ENCODE peak calls at places on chromosomes 7 and 10, in nine cellular contexts. W is Peyer's patch, E is testis, M is transverse colon, T is upper lobe of left lung, U is right lobe of liver, H is lower leg skin, C is H1, O is A549. S is an unnamed sample.

GRCh38 chr10:131901181-131901829 is 497 bp downstream of the PPP2R2D start:
- DNase-seq in W (peak; percentile 63), E (peak; percentile 62), M (peak; percentile 70), T (peak; percentile 93), U (peak; percentile 72), H (peak; percentile 90), C (no peak), O (peak; percentile 28), S (peak; percentile 71)

GRCh38 chr7:91541641-91542040 is 277.4 kb downstream of the FZD1 start:
- DNase-seq in W (no peak), E (no peak), M (no peak), T (no peak), U (no peak), H (no peak), C (no peak), O (no peak), S (no peak)

GRCh38 chr7:149566103-149566502 is 68.5 kb upstream of the ZNF746 start:
- DNase-seq in W (no peak), E (no peak), M (no peak), T (no peak), U (no peak), H (no peak), C (no peak), O (no peak), S (no peak)

GRCh38 chr7:83413425-83413824 is 235.5 kb downstream of the SEMA3E start:
- DNase-seq in W (no peak), E (no peak), M (no peak), T (no peak), U (no peak), H (no peak), C (no peak), O (no peak), S (no peak)

GRCh38 chr7:94648731-94649130 is 7.2 kb downstream of the SGCE start:
- DNase-seq in W (no peak), E (no peak), M (no peak), T (no peak), U (no peak), H (no peak), C (no peak), O (no peak), S (no peak)

GRCh38 chr7:145411066-145411465 is 575.2 kb upstream of the TPK1 start:
- DNase-seq in W (no peak), E (no peak), M (no peak), T (no peak), U (no peak), H (no peak), C (no peak), O (no peak), S (no peak)

GRCh38 chr7:17195576-17195975 is 102.9 kb upstream of the AHR start:
- DNase-seq in W (no peak), E (no peak), M (no peak), T (no peak), U (no peak), H (no peak), C (no peak), O (no peak), S (no peak)

GRCh38 chr7:32204361-32205018 is 134.3 kb upstream of the PDE1C start:
- DNase-seq in W (no peak), E (peak; percentile 80), M (peak; percentile 54), T (no peak), U (peak; percentile 28), H (no peak), C (peak; percentile 19), O (peak; percentile 79), S (peak; percentile 75)

GRCh38 chr10:71605263-71605962 is 114.2 kb downstream of the C10orf105 start:
- DNase-seq in W (no peak), E (no peak), M (no peak), T (no peak), U (no peak), H (no peak), C (no peak), O (no peak), S (no peak)

GRCh38 chr10:92699518-92700272 is 9.9 kb downstream of the HHEX start:
- DNase-seq in W (peak; percentile 65), E (peak; percentile 36), M (peak; percentile 30), T (peak; percentile 76), U (peak; percentile 64), H (peak; percentile 88), C (no peak), O (peak; percentile 41), S (no peak)

GRCh38 chr7:38189256-38189938 is 11.4 kb downstream of the STARD3NL start:
- DNase-seq in W (no peak), E (no peak), M (no peak), T (no peak), U (no peak), H (no peak), C (no peak), O (no peak), S (no peak)

GRCh38 chr7:158988302-158988862 is 132.0 kb downstream of the DYNC2I1 start:
- DNase-seq in W (no peak), E (no peak), M (no peak), T (no peak), U (no peak), H (no peak), C (no peak), O (no peak), S (no peak)

GRCh38 chr7:134802762-134803161 is 23.3 kb downstream of the CALD1 start:
- DNase-seq in W (no peak), E (no peak), M (no peak), T (no peak), U (no peak), H (no peak), C (no peak), O (no peak), S (no peak)

GRCh38 chr7:151869968-151870918 is 6.7 kb downstream of the PRKAG2 start:
- DNase-seq in W (no peak), E (no peak), M (no peak), T (no peak), U (peak; percentile 64), H (no peak), C (no peak), O (no peak), S (no peak)

GRCh38 chr10:3622427-3622826 is 162.6 kb downstream of the KLF6 start:
- DNase-seq in W (no peak), E (no peak), M (no peak), T (no peak), U (no peak), H (no peak), C (no peak), O (no peak), S (no peak)

GRCh38 chr7:22255834-22256233 is 101.1 kb downstream of the RAPGEF5 start:
- DNase-seq in W (no peak), E (no peak), M (no peak), T (no peak), U (no peak), H (no peak), C (no peak), O (no peak), S (no peak)

GRCh38 chr7:44064791-44065430 is 456 bp downstream of the PGAM2 start:
- DNase-seq in W (no peak), E (no peak), M (peak; percentile 13), T (peak; percentile 79), U (no peak), H (peak; percentile 80), C (no peak), O (no peak), S (peak; percentile 68)
- H3K4me3 ChIP-seq in W (no peak overlapping the region), E (no peak overlapping the region), M (no peak overlapping the region), T (no peak overlapping the region), U (no peak overlapping the region), H (no peak overlapping the region), C (no peak overlapping the region), O (no peak overlapping the region), S (no peak overlapping the region)

DNA sequence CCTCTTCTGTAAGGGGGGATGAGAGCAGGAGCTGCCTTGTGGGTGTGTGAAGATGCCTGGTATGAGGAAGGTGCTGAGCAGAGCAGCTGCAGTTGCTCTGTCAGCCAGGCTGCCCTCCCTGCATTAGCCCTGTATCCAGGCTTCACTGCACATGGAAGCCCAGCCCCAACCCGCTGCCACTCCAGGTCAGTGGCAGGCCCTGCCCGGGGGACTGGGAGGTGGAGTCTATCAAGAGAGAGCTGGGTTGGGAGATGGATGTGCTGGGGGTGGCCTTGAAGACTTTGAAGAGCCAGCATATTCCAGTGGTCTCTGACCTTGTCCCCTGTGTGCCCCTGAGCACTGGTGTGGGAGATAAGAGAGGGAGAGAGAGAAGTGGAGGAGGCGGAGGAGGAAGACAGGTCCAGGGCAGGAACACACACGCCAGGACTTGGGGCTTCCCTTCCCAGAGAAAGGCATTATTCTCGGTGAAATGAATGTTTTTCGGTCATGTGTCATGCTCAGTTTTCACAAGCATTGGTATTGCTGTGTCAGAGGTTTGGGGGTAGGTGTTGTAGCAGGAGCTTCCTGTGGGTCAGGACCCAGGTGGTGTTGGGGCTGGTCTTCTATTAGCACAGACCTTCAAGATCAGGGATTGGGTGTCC is 2.6 kb downstream of the PPIF start:
- DNase-seq in W (no peak), E (peak; percentile 87), M (no peak), T (no peak), U (no peak), H (peak; percentile 74), C (no peak), O (no peak), S (no peak)
- TF ChIP-seq POLR2A in W (no peak), E (no peak), M (no peak), T (no peak), U (no peak), H (no peak), C (no peak), O (no peak), S (no peak)

DNA sequence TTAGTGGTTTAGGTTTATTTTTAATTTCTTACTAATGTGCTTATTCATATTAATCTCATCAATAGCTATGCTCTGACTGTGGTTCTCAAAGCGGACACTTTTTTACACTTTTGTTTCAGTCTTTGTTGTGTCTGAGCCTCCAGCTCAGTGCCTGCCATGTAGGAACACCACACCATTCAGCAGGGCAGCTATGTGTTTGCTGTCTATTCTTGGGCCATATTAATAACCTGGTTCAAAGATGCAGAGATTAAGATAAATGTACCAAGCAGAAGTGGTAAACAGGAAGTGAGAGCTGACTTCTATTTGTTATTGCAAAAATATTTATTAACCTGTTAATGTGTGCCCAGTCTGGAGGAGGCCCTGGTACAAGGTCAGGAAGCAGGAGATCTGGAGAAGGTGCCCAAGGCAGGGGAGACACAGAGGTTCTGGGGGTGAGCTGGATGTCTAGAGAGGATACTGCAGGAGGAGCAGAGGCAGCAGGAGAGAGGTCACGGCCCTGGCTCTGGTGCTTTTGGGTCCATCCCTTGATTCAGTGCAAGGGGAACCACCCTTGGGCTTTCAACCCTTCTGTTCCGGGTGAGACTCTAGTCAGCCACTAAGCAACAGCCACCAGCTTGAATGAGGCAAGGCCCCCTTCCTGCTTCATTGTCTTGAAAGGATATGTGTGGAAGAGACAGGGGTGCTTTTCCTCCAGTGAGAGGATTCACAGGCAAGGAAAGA is 1.9 kb downstream of the TBXAS1 start:
- DNase-seq in W (no peak), E (no peak), M (no peak), T (no peak), U (no peak), H (peak; percentile 65), C (no peak), O (no peak), S (no peak)
- H3K4me3 ChIP-seq in W (peak overlapping the region; percentile 30), E (no peak overlapping the region), M (peak overlapping the region; percentile 34), T (no peak overlapping the region), U (peak overlapping the region; percentile 3), H (no peak overlapping the region), C (no peak overlapping the region), O (no peak overlapping the region), S (peak overlapping the region; percentile 1)

DNA sequence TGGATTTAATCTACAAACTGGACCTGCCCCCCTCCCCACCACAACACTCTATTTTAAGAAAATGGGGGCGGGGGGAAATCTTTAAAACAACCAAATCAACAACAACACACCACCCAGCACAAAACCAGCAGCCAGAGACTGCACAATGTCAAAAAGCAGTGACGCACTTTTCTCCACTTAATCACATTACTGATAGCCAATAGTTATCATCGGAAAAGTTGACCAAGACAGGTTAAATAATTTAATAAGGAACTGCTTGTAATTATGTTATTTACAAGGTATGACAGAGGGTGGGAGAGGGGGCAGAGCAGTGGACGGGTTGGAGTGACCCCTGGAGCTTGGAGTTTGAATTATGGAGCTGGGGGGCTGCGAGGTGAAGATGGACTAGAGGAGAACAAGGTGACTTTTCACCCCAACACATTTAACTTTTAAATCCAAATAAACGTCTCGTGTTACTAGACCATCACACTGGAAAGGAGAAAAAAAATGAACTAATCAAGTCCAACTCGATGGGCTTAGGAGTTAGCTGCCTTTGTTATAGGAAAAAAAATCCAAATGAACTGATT is 2.7 kb downstream of the EBF3 start:
- DNase-seq in W (no peak), E (no peak), M (no peak), T (no peak), U (no peak), H (peak; percentile 48), C (no peak), O (no peak), S (no peak)
- TF ChIP-seq POLR2A in W (no peak), E (no peak), M (no peak), T (no peak), U (no peak), H (no peak), C (no peak), O (no peak), S (no peak)